ENCODE peak calls at places on chromosomes 2 and 18, in six cellular contexts. V is mammary epithelial cell, K is RWPE1, N is transverse colon, C is MM.1S, E is lower lobe of right lung. G is an unnamed sample.

GRCh38 chr2:62156861-62157496 is 38.9 kb upstream of the B3GNT2 start:
- DNase-seq in C (no peak), V (no peak), E (no peak), K (no peak), N (no peak), G (no peak)

GRCh38 chr2:43594875-43595274 is 963 bp downstream of the THADA start:
- DNase-seq in K (no peak), C (no peak), V (no peak), E (no peak), N (no peak), G (no peak)

GRCh38 chr2:45115181-45115580 is 105.9 kb upstream of the SIX2 start:
- DNase-seq in N (no peak), C (no peak), E (no peak), V (no peak), K (no peak), G (no peak)

GRCh38 chr2:10228611-10229365 is 73.9 kb upstream of the HPCAL1 start:
- DNase-seq in K (no peak), N (peak), E (no peak), C (no peak), V (no peak), G (peak)

GRCh38 chr2:169735623-169736022 is 2.0 kb downstream of the KLHL23 start:
- DNase-seq in E (no peak), C (no peak), K (no peak), N (no peak), V (no peak), G (no peak)

GRCh38 chr2:223027442-223027841 is 24.5 kb upstream of the KCNE4 start:
- DNase-seq in K (no peak), N (no peak), E (no peak), C (no peak), V (peak), G (no peak)

GRCh38 chr2:236369606-236370005 is 105.4 kb upstream of the ASB18 start:
- DNase-seq in C (no peak), V (no peak), E (peak), K (no peak), N (no peak), G (no peak)

GRCh38 chr2:179071810-179072355 is 21.9 kb upstream of the CCDC141 start:
- DNase-seq in C (no peak), K (no peak), E (no peak), N (no peak), V (no peak), G (no peak)

GRCh38 chr18:47420130-47420529 is 168.7 kb upstream of the SKOR2 start:
- DNase-seq in V (no peak), K (no peak), C (peak), E (no peak), N (no peak), G (no peak)

GRCh38 chr18:23136326-23137092 is 1.2 kb downstream of the CABLES1 start:
- DNase-seq in E (peak), C (peak), V (peak), K (no peak), N (no peak), G (no peak)

GRCh38 chr2:111068435-111069058 is 52.2 kb upstream of the BCL2L11 start:
- DNase-seq in V (peak), E (no peak), N (peak), C (no peak), K (peak), G (no peak)

GRCh38 chr2:136929531-136929930 is 164.2 kb downstream of the THSD7B start:
- DNase-seq in K (no peak), E (no peak), C (peak), N (no peak), V (no peak), G (no peak)

DNA sequence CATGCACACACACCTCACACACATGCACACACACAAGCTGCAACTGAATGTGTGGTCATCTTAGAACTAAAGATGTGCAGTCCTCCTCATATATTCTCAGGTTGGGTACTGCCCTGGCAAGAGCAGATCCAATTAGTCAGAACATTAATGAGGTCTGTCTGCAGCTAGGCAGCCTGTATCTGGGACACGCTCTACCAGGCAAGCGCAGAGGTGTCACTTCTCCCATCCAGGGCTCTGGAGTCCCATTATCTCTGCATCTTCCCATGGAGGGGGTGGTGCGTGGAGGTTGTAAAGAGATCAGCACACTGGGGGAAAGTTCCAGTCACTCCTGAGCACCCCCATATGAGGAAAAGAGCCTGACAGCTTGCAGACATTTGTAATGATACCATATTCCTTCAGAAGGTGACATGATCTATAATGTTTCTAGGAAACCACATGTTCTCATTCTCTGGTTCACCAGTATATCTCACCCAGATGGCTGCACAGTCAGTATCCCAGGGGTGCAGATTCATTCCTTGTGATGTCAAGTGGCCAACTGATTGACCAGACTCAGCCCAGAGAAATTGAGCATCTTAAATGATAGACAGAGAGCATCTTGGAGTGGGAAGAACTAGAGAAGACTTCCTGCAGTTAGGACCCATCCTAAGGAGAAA is 95.4 kb downstream of the RTN4 start:
- DNase-seq in N (no peak), K (no peak), V (no peak), C (no peak), E (no peak), G (no peak)
- H3K27ac ChIP-seq in N (no peak), K (no peak), V (no peak), C (no peak), E (no peak), G (no peak)

DNA sequence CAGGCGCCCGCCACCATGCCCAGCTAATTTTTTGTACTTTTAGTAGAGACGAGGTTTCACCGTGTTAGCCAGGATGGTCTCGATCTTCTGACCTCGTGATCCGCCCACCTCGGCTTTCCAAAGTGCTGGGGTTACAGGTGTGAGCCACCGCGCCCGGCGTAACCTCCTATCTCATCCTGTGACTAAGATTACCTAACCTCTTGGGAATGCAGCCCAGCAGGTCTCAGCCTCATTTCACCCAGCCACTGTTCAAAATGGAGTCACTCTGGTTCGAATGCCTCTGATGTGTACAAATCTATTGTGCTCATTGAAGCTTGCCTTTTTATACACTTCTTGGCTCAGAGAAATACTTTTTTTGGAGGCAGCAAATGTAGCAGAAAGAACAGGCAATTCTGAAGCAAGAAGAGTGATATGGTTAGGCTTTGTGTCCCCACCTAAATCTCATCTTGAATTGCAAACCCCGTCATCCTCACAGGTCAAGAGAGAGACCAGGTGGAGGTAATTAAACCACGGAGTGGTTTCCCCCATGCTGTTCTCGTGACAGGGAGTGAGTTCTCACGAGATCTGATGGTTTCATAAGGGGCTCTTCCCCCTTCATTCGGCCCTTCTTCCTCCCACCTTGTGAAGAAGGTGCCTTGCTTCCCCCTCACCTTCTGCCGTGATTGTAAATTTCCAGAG is 60.6 kb downstream of the SLC4A3 start:
- DNase-seq in C (no peak), V (peak), K (no peak), E (no peak), N (no peak), G (no peak)
- H3K27ac ChIP-seq in C (no peak), V (peak), K (peak), E (no peak), N (no peak), G (no peak)

GRCh38 chr2:203900298-203900697 is 32.7 kb downstream of the CTLA4 start:
- DNase-seq in V (no peak), K (no peak), N (no peak), E (no peak), C (no peak), G (no peak)
- H3K27ac ChIP-seq in V (no peak), K (no peak), N (no peak), E (no peak), C (no peak), G (no peak)

GRCh38 chr2:238570391-238570790 is 143.7 kb downstream of the ASB1 start:
- DNase-seq in K (no peak), C (no peak), V (no peak), E (no peak), N (no peak), G (no peak)
- H3K27ac ChIP-seq in K (no peak), C (no peak), V (no peak), E (peak), N (no peak), G (no peak)